ENCODE peak calls at places on chromosomes 7 and 10, in four cellular contexts. F is HS-27A, S is endothelial cell, H is AG04450. E is an unnamed sample.

GRCh38 chr10:76583711-76584161 is 1053.9 kb downstream of the KCNMA1 start:
- DNase-seq in F (peak; percentile 70), H (peak; percentile 66), S (no peak), E (peak; percentile 53)

GRCh38 chr7:137342751-137343482 is 616 bp downstream of the PTN start:
- DNase-seq in S (peak; percentile 4), F (no peak), H (no peak), E (no peak)

GRCh38 chr7:158355456-158356065 is 232.1 kb downstream of the PTPRN2 start:
- DNase-seq in H (no peak), F (no peak), S (no peak), E (no peak)

GRCh38 chr7:134730359-134730758 is 49.1 kb upstream of the CALD1 start:
- DNase-seq in S (no peak), F (no peak), H (no peak), E (no peak)

GRCh38 chr10:58576736-58577366 is 64.2 kb downstream of the BICC1 start:
- DNase-seq in S (no peak), H (no peak), F (no peak), E (no peak)

GRCh38 chr10:113232928-113233511 is 283.0 kb downstream of the TCF7L2 start:
- DNase-seq in F (no peak), S (no peak), H (no peak), E (no peak)

GRCh38 chr7:26900283-26900682 is 35.9 kb upstream of the SKAP2 start:
- DNase-seq in H (no peak), F (no peak), S (no peak), E (no peak)

GRCh38 chr10:9657530-9657929 is 1360.1 kb upstream of the CELF2 start:
- DNase-seq in H (no peak), S (no peak), F (no peak), E (no peak)

GRCh38 chr10:124717911-124718734 is 26.1 kb downstream of the FAM53B start:
- DNase-seq in H (no peak), F (no peak), S (no peak), E (no peak)

GRCh38 chr10:101056365-101057151 is 5.2 kb upstream of the KAZALD1 start:
- DNase-seq in S (no peak), F (no peak), H (no peak), E (no peak)

GRCh38 chr7:4724648-4725013 is 42.5 kb downstream of the FOXK1 start:
- DNase-seq in F (no peak), S (no peak), H (no peak), E (peak; percentile 59)

GRCh38 chr10:133439517-133440461 is 14.0 kb upstream of the SCART1 start:
- DNase-seq in F (no peak), H (no peak), S (no peak), E (no peak)

GRCh38 chr10:23525406-23525805 is 86.5 kb downstream of the OTUD1 start:
- DNase-seq in F (no peak), H (no peak), S (no peak), E (no peak)

GRCh38 chr10:101489355-101489754 is 98.7 kb downstream of the POLL start:
- DNase-seq in F (no peak), S (no peak), H (no peak), E (no peak)

GRCh38 chr10:50325449-50326188 is 74.3 kb upstream of the ASAH2 start:
- DNase-seq in S (no peak), H (peak; percentile 91), F (peak; percentile 61), E (peak; percentile 80)

GRCh38 chr7:21572331-21572730 is 29.5 kb downstream of the DNAH11 start:
- DNase-seq in F (no peak), S (no peak), H (no peak), E (no peak)

GRCh38 chr10:43093423-43094090 is 16.7 kb downstream of the RET start:
- DNase-seq in S (no peak), H (no peak), F (no peak), E (peak; percentile 38)

GRCh38 chr7:31105256-31105950 is 53.3 kb downstream of the ADCYAP1R1 start:
- DNase-seq in H (no peak), S (no peak), F (no peak), E (no peak)

GRCh38 chr10:75647675-75648074 is 216.3 kb downstream of the LRMDA start:
- DNase-seq in S (no peak), H (no peak), F (no peak), E (no peak)

GRCh38 chr10:31133628-31134302 is 102.1 kb upstream of the ZNF438 start:
- DNase-seq in H (no peak), S (peak; percentile 60), F (no peak), E (peak; percentile 84)

GRCh38 chr10:103053659-103054581 is 135.8 kb downstream of the CNNM2 start:
- DNase-seq in S (peak; percentile 39), F (no peak), H (peak; percentile 45), E (peak; percentile 70)

GRCh38 chr7:47940482-47941001 is 7.7 kb downstream of the PKD1L1 start:
- DNase-seq in H (peak; percentile 59), S (no peak), F (no peak), E (peak; percentile 77)

GRCh38 chr10:131808370-131808930 is 92.4 kb upstream of the PPP2R2D start:
- DNase-seq in H (no peak), F (no peak), S (no peak), E (no peak)

GRCh38 chr7:117458977-117459583 is 20.7 kb upstream of the CFTR start:
- DNase-seq in S (no peak), F (no peak), H (no peak), E (peak; percentile 12)

GRCh38 chr7:7746419-7746818 is 28.0 kb upstream of the RPA3 start:
- DNase-seq in H (no peak), S (no peak), F (no peak), E (no peak)

GRCh38 chr10:79502561-79503309 is 9.6 kb upstream of the EIF5AL1 start:
- DNase-seq in F (no peak), H (no peak), S (peak; percentile 35), E (no peak)

GRCh38 chr7:104548861-104549260 is 220.5 kb downstream of the LHFPL3 start:
- DNase-seq in S (no peak), F (no peak), H (no peak), E (no peak)

GRCh38 chr10:120630266-120630665 is 173.2 kb downstream of the PLPP4 start:
- DNase-seq in S (no peak), H (no peak), F (no peak), E (no peak)

GRCh38 chr7:5384618-5385017 is 39.0 kb downstream of the TNRC18 start:
- DNase-seq in S (no peak), H (no peak), F (no peak), E (no peak)

GRCh38 chr7:2211926-2212325 is 20.8 kb downstream of the MAD1L1 start:
- DNase-seq in H (no peak), F (no peak), S (no peak), E (no peak)

GRCh38 chr7:82044497-82045080 is 274.7 kb upstream of the HGF start:
- DNase-seq in F (no peak), S (peak; percentile 36), H (no peak), E (no peak)